ENCODE peak calls at places on chromosomes 3 and 15, in four cellular contexts. H is hepatocyte, J is psoas muscle, N is IMR-90. A is an unnamed sample.

GRCh38 chr3:58173670-58174472 is 36.9 kb downstream of the DNASE1L3 start:
- DNase-seq in H (peak; percentile 63), J (no peak), N (no peak), A (peak; percentile 38)

GRCh38 chr3:61227799-61228198 is 23.5 kb downstream of the FHIT start:
- DNase-seq in H (no peak), N (no peak), J (no peak), A (no peak)

GRCh38 chr15:73318463-73319351 is 50.1 kb downstream of the HCN4 start:
- DNase-seq in N (no peak), J (no peak), H (no peak), A (peak; percentile 74)

GRCh38 chr3:14360123-14360881 is 42.1 kb upstream of the SLC6A6 start:
- DNase-seq in J (no peak), N (peak; percentile 62), H (no peak), A (no peak)

GRCh38 chr15:82849556-82850241 is 40.3 kb downstream of the WHAMM start:
- DNase-seq in N (peak; percentile 74), J (peak; percentile 81), H (peak; percentile 88), A (peak; percentile 85)

GRCh38 chr15:95120595-95120994 is 889.2 kb downstream of the MCTP2 start:
- DNase-seq in J (no peak), N (no peak), H (no peak), A (no peak)

GRCh38 chr15:42955518-42955917 is 34.9 kb upstream of the TTBK2 start:
- DNase-seq in H (no peak), N (peak; percentile 85), J (no peak), A (no peak)

GRCh38 chr3:23806322-23807160 is 786 bp downstream of the UBE2E1 start:
- DNase-seq in H (peak; percentile 42), N (no peak), J (peak; percentile 28), A (peak; percentile 67)

GRCh38 chr3:155321418-155321817 is 27.9 kb upstream of the STRIT1 start:
- DNase-seq in J (no peak), N (peak; percentile 15), H (no peak), A (no peak)

GRCh38 chr3:149715247-149715646 is 37.0 kb downstream of the COMMD2 start:
- DNase-seq in N (no peak), H (no peak), J (no peak), A (no peak)

GRCh38 chr3:190265795-190266194 is 56.5 kb downstream of the CLDN1 start:
- DNase-seq in H (peak; percentile 48), N (peak; percentile 69), J (no peak), A (no peak)

GRCh38 chr15:92069308-92070244 is 216.1 kb downstream of the SLCO3A1 start:
- DNase-seq in H (peak; percentile 48), J (peak; percentile 34), N (peak; percentile 80), A (peak; percentile 61)

GRCh38 chr3:21390136-21390535 is 360.9 kb downstream of the ZNF385D start:
- DNase-seq in J (no peak), N (peak; percentile 7), H (peak; percentile 32), A (no peak)

GRCh38 chr3:110384601-110385000 is 687.0 kb upstream of the NECTIN3 start:
- DNase-seq in H (no peak), J (no peak), N (peak; percentile 84), A (no peak)

GRCh38 chr3:112739252-112739945 is 98.5 kb upstream of the CCDC80 start:
- DNase-seq in N (peak; percentile 50), H (no peak), J (no peak), A (no peak)

GRCh38 chr3:12618426-12618825 is 45.5 kb downstream of the RAF1 start:
- DNase-seq in H (no peak), N (no peak), J (no peak), A (no peak)

GRCh38 chr3:121974601-121975111 is 47.4 kb downstream of the ILDR1 start:
- DNase-seq in H (no peak), J (no peak), N (no peak), A (no peak)

GRCh38 chr3:59192473-59192872 is 142.6 kb upstream of the CFAP20DC start:
- DNase-seq in J (no peak), N (peak; percentile 87), H (no peak), A (no peak)

GRCh38 chr3:178117641-178118040 is 418.6 kb upstream of the KCNMB2 start:
- DNase-seq in N (peak; percentile 16), H (no peak), J (no peak), A (no peak)

GRCh38 chr15:64527263-64527984 is 67.0 kb downstream of the ZNF609 start:
- DNase-seq in N (peak; percentile 90), H (no peak), J (no peak), A (no peak)

GRCh38 chr3:55202320-55202719 is 274.5 kb upstream of the LRTM1 start:
- DNase-seq in N (peak; percentile 95), H (no peak), J (no peak), A (no peak)

GRCh38 chr3:84836961-84837360 is 121.8 kb upstream of the CADM2 start:
- DNase-seq in H (peak; percentile 64), J (no peak), N (no peak), A (peak; percentile 3)

GRCh38 chr3:157170861-157171260 is 10.9 kb upstream of the CCNL1 start:
- DNase-seq in J (no peak), N (no peak), H (no peak), A (no peak)

GRCh38 chr3:8529197-8529637 is 27.6 kb downstream of the LMCD1 start:
- DNase-seq in N (peak; percentile 73), H (peak; percentile 60), J (no peak), A (no peak)

GRCh38 chr3:53045107-53045783 is 628 bp downstream of the SFMBT1 start:
- DNase-seq in N (peak; percentile 43), H (peak; percentile 87), J (peak; percentile 67), A (peak; percentile 33)

GRCh38 chr3:41223078-41223477 is 23.8 kb downstream of the CTNNB1 start:
- DNase-seq in H (no peak), N (no peak), J (no peak), A (no peak)
- H3K27ac ChIP-seq in H (no peak overlapping the region), N (no peak overlapping the region), J (no peak overlapping the region), A (no peak overlapping the region)

DNA sequence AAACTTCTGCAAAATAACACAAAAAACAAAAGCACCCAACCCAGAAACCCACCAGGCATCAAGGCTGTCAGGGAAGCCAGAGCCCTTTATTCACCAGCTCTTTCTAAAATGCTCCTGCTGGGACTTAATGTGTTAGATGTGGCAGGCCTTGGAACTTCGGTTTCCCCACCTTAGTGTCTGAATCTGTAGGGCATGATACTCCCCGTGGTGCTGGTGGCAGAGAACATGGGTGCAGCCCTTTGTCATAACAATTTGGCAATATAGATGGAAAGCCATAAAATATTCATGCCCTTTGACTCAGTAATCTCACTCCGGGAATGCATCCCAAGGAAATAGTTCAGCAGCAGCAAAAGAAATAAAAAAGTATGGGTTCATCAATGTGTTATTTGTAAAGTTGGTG is 56.9 kb upstream of the LCTL start:
- DNase-seq in N (no peak), H (no peak), J (no peak), A (peak; percentile 42)
- H3K4me3 ChIP-seq in N (no peak overlapping the region), H (no peak overlapping the region), J (no peak overlapping the region), A (no peak overlapping the region)

GRCh38 chr3:2205692-2206091 is 107.0 kb downstream of the CNTN4 start:
- DNase-seq in H (no peak), J (no peak), N (no peak), A (no peak)
- H3K27ac ChIP-seq in H (no peak overlapping the region), J (no peak overlapping the region), N (no peak overlapping the region), A (no peak overlapping the region)

DNA sequence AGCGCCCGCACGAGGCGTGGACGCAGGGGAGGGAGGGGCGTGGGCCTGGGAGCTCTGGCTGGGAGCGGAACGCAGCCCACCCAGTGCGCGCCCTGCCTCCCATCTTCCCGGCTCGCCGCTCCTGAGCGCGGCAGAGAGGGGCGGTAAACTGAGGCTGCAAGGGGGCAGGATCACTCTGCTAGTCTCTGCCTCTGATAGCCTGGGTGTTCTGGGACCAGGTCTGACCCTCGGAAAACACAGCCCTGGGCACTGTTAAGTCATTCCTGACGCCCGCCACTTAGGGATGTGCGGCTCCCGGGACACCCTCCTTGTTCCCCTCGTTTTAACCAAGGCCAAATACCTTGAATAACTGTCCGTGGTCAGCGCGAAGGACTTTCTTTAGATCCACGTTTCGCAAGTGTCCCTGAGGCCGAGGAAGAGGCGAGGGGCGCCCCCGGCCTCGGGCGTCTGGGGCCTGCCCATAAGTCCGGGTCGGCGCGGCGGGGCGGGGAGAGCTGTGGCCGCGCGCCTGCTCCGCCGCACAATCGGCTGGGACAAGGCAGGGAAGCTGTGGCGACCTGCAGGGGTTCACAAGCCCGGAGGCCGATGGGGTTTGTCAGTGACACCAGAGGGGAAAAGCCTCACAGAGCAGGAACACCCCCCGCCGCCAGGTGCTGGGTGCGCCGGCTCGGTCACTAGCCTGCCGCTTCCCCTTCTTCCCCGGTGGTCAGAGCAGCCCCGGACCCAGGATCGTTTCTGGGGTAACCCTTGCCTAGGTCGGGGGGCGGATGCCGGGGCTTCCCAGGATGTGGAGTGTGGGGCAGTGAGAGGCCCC is 1.5 kb downstream of the ITPKA start:
- DNase-seq in N (no peak), H (peak; percentile 60), J (no peak), A (no peak)
- H3K4me3 ChIP-seq in N (no peak overlapping the region), H (peak overlapping the region; percentile 22), J (peak overlapping the region; percentile 67), A (peak overlapping the region; percentile 53)

DNA sequence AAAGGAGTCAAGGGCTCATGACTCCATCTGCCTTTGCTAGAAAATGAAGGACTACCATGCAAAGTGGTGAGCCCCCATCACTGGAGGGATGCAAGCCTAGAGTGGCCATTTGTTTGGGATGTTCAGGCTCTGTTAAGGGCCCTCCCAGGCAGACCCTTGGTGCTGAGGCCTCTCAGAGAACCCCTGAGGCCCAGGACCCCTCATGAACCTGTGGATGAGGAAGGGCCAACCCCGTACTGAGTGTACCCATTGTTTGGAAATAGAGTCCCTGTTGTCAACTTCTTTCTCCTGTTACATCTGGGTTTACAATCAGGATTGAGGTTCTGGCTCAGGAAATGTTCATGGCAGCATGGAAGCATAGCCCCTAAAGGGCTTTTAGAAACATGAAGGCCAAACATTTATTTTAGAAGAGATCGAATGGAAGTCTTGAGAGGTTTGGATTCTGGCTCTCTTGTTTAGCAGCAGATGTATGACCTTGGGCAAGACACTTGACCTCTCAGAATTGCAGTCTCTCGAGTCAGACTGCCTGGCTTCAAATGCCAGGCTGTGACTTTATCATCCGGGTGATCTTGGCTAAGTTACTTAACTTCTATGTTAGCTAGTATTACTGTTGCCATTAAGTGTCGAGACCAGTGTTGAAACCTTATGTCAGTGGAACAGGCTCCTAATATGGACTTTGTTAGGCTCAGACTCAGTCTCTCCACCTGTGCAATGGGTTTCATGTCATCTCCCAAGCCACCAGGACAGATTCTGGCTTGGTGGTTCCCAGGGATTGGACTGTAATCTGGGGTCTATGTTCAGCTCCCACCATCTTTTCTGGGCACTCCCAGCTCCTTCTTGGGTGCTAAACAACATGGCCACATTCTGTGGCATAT is 12.4 kb downstream of the ITGA11 start:
- DNase-seq in J (no peak), H (no peak), N (no peak), A (no peak)
- H3K27ac ChIP-seq in J (no peak overlapping the region), H (peak overlapping the region; percentile 91), N (no peak overlapping the region), A (no peak overlapping the region)